ENCODE peak calls at places on chromosomes 6 and 20, in four cellular contexts. H is mucosa of gallbladder, D is OCI-LY7, Z is nephron progenitor cell. F is an unnamed sample.

GRCh38 chr6:66731310-66731709 is 1024.3 kb upstream of the EYS start:
- DNase-seq in Z (no peak), H (no peak), D (no peak), F (no peak)

GRCh38 chr20:59835448-59836395 is 97.7 kb downstream of the SYCP2 start:
- DNase-seq in D (no peak), H (peak; percentile 44), Z (peak; percentile 46), F (peak; percentile 61)

GRCh38 chr6:137094411-137095008 is 49.7 kb upstream of the IL20RA start:
- DNase-seq in Z (peak; percentile 52), H (peak; percentile 62), D (peak; percentile 83), F (peak; percentile 87)

GRCh38 chr6:14499804-14500203 is 382.2 kb downstream of the CD83 start:
- DNase-seq in H (no peak), Z (peak; percentile 26), D (no peak), F (peak; percentile 27)

GRCh38 chr6:83051386-83052172 is 14.1 kb downstream of the UBE3D start:
- DNase-seq in D (no peak), H (no peak), Z (no peak), F (no peak)

GRCh38 chr20:8339313-8339712 is 207.2 kb downstream of the PLCB1 start:
- DNase-seq in H (no peak), D (no peak), Z (no peak), F (no peak)

GRCh38 chr20:62543470-62544302 is 67.9 kb upstream of the GATA5 start:
- DNase-seq in D (no peak), H (no peak), Z (peak; percentile 56), F (no peak)

GRCh38 chr6:41191569-41191968 is 9.4 kb downstream of the TREML2 start:
- DNase-seq in D (peak; percentile 31), Z (peak; percentile 54), H (no peak), F (peak; percentile 85)

GRCh38 chr20:35490736-35491181 is 35.4 kb downstream of the CEP250 start:
- DNase-seq in D (peak; percentile 88), H (peak; percentile 18), Z (no peak), F (no peak)

GRCh38 chr6:144219056-144219685 is 66.0 kb upstream of the UTRN start:
- DNase-seq in Z (no peak), H (no peak), D (peak; percentile 69), F (peak; percentile 65)

GRCh38 chr20:50552979-50553378 is 42.8 kb downstream of the PTPN1 start:
- DNase-seq in H (no peak), D (no peak), Z (no peak), F (no peak)

GRCh38 chr20:6975326-6975725 is 207.8 kb downstream of the BMP2 start:
- DNase-seq in H (no peak), D (no peak), Z (no peak), F (no peak)

GRCh38 chr20:16215056-16215455 is 358.2 kb downstream of the KIF16B start:
- DNase-seq in Z (no peak), H (no peak), D (no peak), F (peak; percentile 32)

GRCh38 chr6:81451787-81452186 is 300.7 kb downstream of the TENT5A start:
- DNase-seq in Z (no peak), D (no peak), H (peak; percentile 28), F (peak; percentile 4)

GRCh38 chr20:49858076-49858565 is 45.5 kb downstream of the SLC9A8 start:
- DNase-seq in D (no peak), Z (no peak), H (no peak), F (no peak)

GRCh38 chr6:34020278-34020677 is 125.6 kb downstream of the GRM4 start:
- DNase-seq in Z (no peak), H (no peak), D (no peak), F (no peak)

GRCh38 chr6:145749632-145750031 is 14.3 kb upstream of the EPM2A start:
- DNase-seq in Z (no peak), D (no peak), H (no peak), F (no peak)

GRCh38 chr20:2752631-2753455 is 47.6 kb downstream of the CPXM1 start:
- DNase-seq in D (no peak), Z (peak; percentile 71), H (no peak), F (peak; percentile 91)

GRCh38 chr6:134853111-134854055 is 96.5 kb downstream of the ALDH8A1 start:
- DNase-seq in Z (no peak), H (no peak), D (no peak), F (no peak)

GRCh38 chr6:143689852-143690251 is 12.1 kb downstream of the PHACTR2 start:
- DNase-seq in D (no peak), H (no peak), Z (no peak), F (peak; percentile 72)

F was measured in GM23338.